ENCODE peak calls at places on chromosomes 5 and 9, in seven cellular contexts. N, S, G, F, U, Q and H are unnamed samples.

GRCh38 chr9:136090768-136091581 is 4.1 kb downstream of the NACC2 start:
- DNase-seq in N (no peak), G (no peak), Q (peak), U (no peak), F (no peak), S (no peak), H (no peak)

GRCh38 chr9:77534376-77535057 is 113.6 kb downstream of the GNA14 start:
- DNase-seq in N (peak), S (no peak), G (no peak), F (peak), Q (no peak), U (no peak), H (no peak)

GRCh38 chr5:132762246-132763000 is 14.6 kb downstream of the SEPTIN8 start:
- DNase-seq in S (no peak), Q (no peak), G (no peak), U (no peak), N (no peak), F (no peak), H (no peak)

GRCh38 chr5:125065114-125065513 is 318.7 kb upstream of the ZNF608 start:
- DNase-seq in N (no peak), U (no peak), F (no peak), S (no peak), Q (no peak), G (no peak), H (no peak)

GRCh38 chr9:9352877-9353481 is 1259.8 kb downstream of the PTPRD start:
- DNase-seq in U (no peak), Q (no peak), N (peak), S (peak), G (peak), F (peak), H (peak)

GRCh38 chr5:125083932-125084331 is 337.5 kb upstream of the ZNF608 start:
- DNase-seq in F (peak), U (no peak), S (no peak), Q (no peak), G (no peak), N (no peak), H (no peak)

GRCh38 chr5:157342822-157343402 is 77.0 kb downstream of the CYFIP2 start:
- DNase-seq in U (peak), N (peak), S (peak), G (peak), F (peak), Q (peak), H (no peak)

GRCh38 chr9:125732562-125732961 is 14.6 kb upstream of the PBX3 start:
- DNase-seq in Q (no peak), G (no peak), F (no peak), S (peak), N (no peak), U (no peak), H (no peak)

GRCh38 chr5:7886849-7887460 is 18.0 kb downstream of the MTRR start:
- DNase-seq in G (no peak), Q (no peak), S (no peak), U (no peak), F (peak), N (peak), H (peak)